ENCODE peak calls at places on chromosomes 11 and 22, in seven cellular contexts. One of them, this sample, is unnamed.
A peak's percentile ranks its signal among the peaks of the same experiment; 100 is the strongest.

GRCh38 chr11:14519692-14520085 is 497 bp downstream of the PSMA1 start:
- DNase-seq in ovary: no peak
- DNase-seq in HFFc6: peak; percentile 15
- DNase-seq in GM10248: no peak
- DNase-seq in tibial nerve: no peak
- DNase-seq in tibial artery: no peak
- DNase-seq in epithelial cell of esophagus: peak; percentile 62
- DNase-seq in this sample: no peak

GRCh38 chr11:114340311-114341131 is 44.3 kb downstream of the NNMT start:
- DNase-seq in ovary: peak; percentile 26
- DNase-seq in HFFc6: peak; percentile 60
- DNase-seq in GM10248: no peak
- DNase-seq in tibial nerve: peak; percentile 19
- DNase-seq in tibial artery: peak; percentile 71
- DNase-seq in epithelial cell of esophagus: peak; percentile 69
- DNase-seq in this sample: peak; percentile 54

GRCh38 chr22:27670701-27671412 is 130.7 kb downstream of the MN1 start:
- DNase-seq in ovary: no peak
- DNase-seq in HFFc6: no peak
- DNase-seq in GM10248: no peak
- DNase-seq in tibial nerve: no peak
- DNase-seq in tibial artery: no peak
- DNase-seq in epithelial cell of esophagus: no peak
- DNase-seq in this sample: no peak

GRCh38 chr11:128882451-128882850 is 8.7 kb upstream of the KCNJ5 start:
- DNase-seq in ovary: no peak
- DNase-seq in HFFc6: no peak
- DNase-seq in GM10248: no peak
- DNase-seq in tibial nerve: no peak
- DNase-seq in tibial artery: no peak
- DNase-seq in epithelial cell of esophagus: no peak
- DNase-seq in this sample: no peak

GRCh38 chr11:64810891-64811272 is 531 bp upstream of the MEN1 start:
- DNase-seq in ovary: peak; percentile 49
- DNase-seq in HFFc6: no peak
- DNase-seq in GM10248: no peak
- DNase-seq in tibial nerve: no peak
- DNase-seq in tibial artery: no peak
- DNase-seq in epithelial cell of esophagus: no peak
- DNase-seq in this sample: no peak

GRCh38 chr11:101945418-101945817 is 29.1 kb upstream of the ANGPTL5 start:
- DNase-seq in ovary: no peak
- DNase-seq in HFFc6: no peak
- DNase-seq in GM10248: no peak
- DNase-seq in tibial nerve: no peak
- DNase-seq in tibial artery: no peak
- DNase-seq in epithelial cell of esophagus: no peak
- DNase-seq in this sample: no peak

GRCh38 chr11:35045219-35045819 is 93.7 kb upstream of the CD44 start:
- DNase-seq in ovary: no peak
- DNase-seq in HFFc6: no peak
- DNase-seq in GM10248: no peak
- DNase-seq in tibial nerve: no peak
- DNase-seq in tibial artery: no peak
- DNase-seq in epithelial cell of esophagus: no peak
- DNase-seq in this sample: no peak

GRCh38 chr22:27122561-27122960 is 465.2 kb downstream of the MIAT start:
- DNase-seq in ovary: no peak
- DNase-seq in HFFc6: no peak
- DNase-seq in GM10248: no peak
- DNase-seq in tibial nerve: no peak
- DNase-seq in tibial artery: no peak
- DNase-seq in epithelial cell of esophagus: no peak
- DNase-seq in this sample: no peak

GRCh38 chr11:2788751-2789140 is 89.0 kb upstream of the KCNQ1OT1 start:
- DNase-seq in ovary: peak; percentile 15
- DNase-seq in HFFc6: no peak
- DNase-seq in GM10248: no peak
- DNase-seq in tibial nerve: no peak
- DNase-seq in tibial artery: no peak
- DNase-seq in epithelial cell of esophagus: no peak
- DNase-seq in this sample: no peak

GRCh38 chr11:67252831-67253239 is 13.4 kb upstream of the GRK2 start:
- DNase-seq in ovary: no peak
- DNase-seq in HFFc6: peak; percentile 41
- DNase-seq in GM10248: no peak
- DNase-seq in tibial nerve: no peak
- DNase-seq in tibial artery: no peak
- DNase-seq in epithelial cell of esophagus: peak; percentile 75
- DNase-seq in this sample: no peak

GRCh38 chr22:47445212-47445611 is 682.8 kb downstream of the TBC1D22A start:
- DNase-seq in ovary: no peak
- DNase-seq in HFFc6: no peak
- DNase-seq in GM10248: no peak
- DNase-seq in tibial nerve: no peak
- DNase-seq in tibial artery: no peak
- DNase-seq in epithelial cell of esophagus: no peak
- DNase-seq in this sample: no peak

GRCh38 chr11:115656684-115657083 is 152.5 kb upstream of the CADM1 start:
- DNase-seq in ovary: no peak
- DNase-seq in HFFc6: no peak
- DNase-seq in GM10248: no peak
- DNase-seq in tibial nerve: no peak
- DNase-seq in tibial artery: no peak
- DNase-seq in epithelial cell of esophagus: no peak
- DNase-seq in this sample: no peak

DNA sequence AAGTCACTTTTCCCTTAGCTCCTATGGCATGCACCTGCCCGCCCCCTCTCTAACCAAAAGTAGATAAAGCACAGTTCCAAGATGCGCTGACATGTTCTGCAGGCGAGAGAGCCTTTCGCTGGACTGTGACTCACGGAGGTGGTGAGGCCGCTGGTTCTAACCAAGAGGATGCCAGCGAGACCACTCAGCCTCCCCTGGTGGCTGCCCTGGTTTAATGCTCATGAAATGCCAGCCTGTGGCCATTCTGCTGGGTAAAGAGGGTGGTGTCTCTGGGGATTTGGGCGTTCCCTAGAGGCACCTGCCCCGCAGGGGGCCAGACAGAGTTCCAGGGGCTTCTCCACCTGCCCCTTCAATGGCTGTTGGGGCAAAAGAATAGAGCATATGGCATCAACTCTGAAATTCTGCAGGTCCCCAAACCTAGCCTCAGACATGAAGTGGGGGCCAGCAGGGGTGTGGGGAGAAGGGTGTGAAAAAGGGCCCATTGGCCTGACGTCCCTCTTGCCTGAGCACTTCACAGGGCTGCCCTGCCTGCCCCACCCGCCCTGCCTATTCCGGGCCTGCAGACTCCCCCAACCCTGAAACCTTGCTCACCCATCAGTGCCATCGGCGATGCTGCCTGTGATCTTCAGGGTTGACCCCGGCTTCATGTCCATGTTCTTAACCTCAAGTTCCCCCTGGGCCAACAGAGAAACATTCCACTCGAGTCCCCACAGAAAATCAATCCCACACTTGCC is 8.5 kb downstream of the LGALS2 start:
- DNase-seq in ovary: no peak
- DNase-seq in HFFc6: no peak
- DNase-seq in GM10248: no peak
- DNase-seq in tibial nerve: no peak
- DNase-seq in tibial artery: no peak
- DNase-seq in epithelial cell of esophagus: peak; percentile 77
- DNase-seq in this sample: no peak
- TF ChIP-seq CTCF in ovary: no peak
- TF ChIP-seq CTCF in HFFc6: peak; percentile 24
- TF ChIP-seq CTCF in GM10248: no peak
- TF ChIP-seq CTCF in tibial nerve: no peak
- TF ChIP-seq CTCF in tibial artery: no peak
- TF ChIP-seq CTCF in epithelial cell of esophagus: peak; percentile 13
- TF ChIP-seq CTCF in this sample: no peak

DNA sequence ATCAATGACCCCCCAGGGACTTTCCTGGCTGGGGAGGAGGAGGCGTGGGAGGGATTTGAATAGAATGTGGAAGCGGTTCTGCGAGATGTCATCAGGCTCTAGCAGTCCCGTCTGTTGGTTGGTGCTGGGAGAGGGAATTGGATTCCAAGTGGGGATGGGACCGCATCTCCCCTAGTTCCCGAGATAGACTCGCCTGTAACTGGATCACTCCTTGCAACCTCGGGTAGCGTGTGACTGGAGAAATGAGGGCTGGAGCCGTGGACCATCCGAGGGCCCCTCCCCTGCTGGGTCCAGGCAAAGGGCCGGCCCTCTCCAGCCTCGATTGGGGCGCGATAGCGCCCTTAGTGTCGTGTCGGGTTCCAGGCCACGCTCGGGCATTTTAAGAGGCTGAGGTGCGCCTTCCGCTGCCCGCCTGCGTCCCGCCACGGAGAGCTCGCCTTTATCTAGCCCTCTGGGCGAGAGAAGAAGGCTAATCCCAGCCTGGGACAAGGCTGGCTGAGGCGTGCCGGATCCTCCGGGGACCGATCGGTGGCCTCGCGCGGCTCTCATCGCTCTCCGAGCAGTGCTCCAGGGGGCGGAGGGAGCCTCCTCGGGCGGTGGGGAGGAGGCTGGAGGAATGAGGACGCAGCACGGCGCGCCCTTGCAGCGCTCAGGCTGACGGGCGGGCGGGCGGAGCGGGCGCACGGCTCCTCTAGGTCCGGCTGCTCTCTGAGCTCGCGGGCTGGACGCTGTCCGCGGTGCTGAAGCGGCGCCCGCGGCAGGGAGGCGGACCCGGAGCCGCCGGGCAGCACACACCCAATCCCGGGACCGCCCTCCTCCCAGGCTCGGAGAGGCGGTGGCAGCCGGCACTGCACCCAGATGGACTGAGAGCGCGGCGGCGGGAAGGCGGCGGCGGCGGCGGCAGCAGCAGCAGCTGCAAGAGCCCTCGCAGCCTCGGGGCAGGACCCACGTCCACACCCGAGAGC is 107.8 kb downstream of the OSBP2 start:
- DNase-seq in ovary: peak; percentile 89
- DNase-seq in HFFc6: peak; percentile 87
- DNase-seq in GM10248: peak; percentile 82
- DNase-seq in tibial nerve: peak; percentile 62
- DNase-seq in tibial artery: peak; percentile 90
- DNase-seq in epithelial cell of esophagus: peak; percentile 94
- DNase-seq in this sample: peak; percentile 76
- TF ChIP-seq CTCF in ovary: peak; percentile 51
- TF ChIP-seq CTCF in HFFc6: peak; percentile 42
- TF ChIP-seq CTCF in GM10248: no peak
- TF ChIP-seq CTCF in tibial nerve: peak; percentile 38
- TF ChIP-seq CTCF in tibial artery: peak; percentile 60
- TF ChIP-seq CTCF in epithelial cell of esophagus: peak; percentile 24
- TF ChIP-seq CTCF in this sample: no peak

DNA sequence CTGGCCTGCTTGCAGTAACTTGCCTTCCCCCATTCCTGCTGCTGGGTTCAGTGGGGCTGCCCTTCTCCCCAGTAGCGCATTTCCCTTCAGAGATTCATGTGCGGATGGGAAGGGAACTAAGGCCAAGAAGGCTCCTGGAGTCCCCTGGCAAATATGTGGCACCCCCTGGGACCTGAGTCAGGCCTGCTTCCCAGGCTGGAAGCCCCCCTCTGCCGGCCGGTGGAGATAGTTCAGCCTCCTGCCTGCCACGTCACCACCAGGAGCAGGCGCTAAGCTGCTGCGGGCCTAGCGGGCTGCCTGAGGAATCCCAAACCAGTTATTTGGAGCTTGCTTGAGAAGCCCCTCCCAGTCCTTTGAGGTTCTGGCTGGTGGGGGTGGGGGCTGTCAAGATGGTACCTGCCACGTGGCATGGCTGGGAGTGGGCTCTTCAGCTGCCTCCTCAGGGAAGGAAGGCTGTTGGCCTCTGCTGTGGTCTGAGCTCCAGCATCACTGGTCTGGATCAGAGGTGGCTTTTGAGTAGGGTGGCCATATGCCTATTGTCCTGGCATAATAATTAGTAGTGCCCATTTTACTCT is 2.0 kb downstream of the SERPINH1 start:
- DNase-seq in ovary: peak; percentile 79
- DNase-seq in HFFc6: peak; percentile 88
- DNase-seq in GM10248: no peak
- DNase-seq in tibial nerve: no peak
- DNase-seq in tibial artery: peak; percentile 89
- DNase-seq in epithelial cell of esophagus: no peak
- DNase-seq in this sample: no peak
- TF ChIP-seq CTCF in ovary: peak; percentile 72
- TF ChIP-seq CTCF in HFFc6: peak; percentile 81
- TF ChIP-seq CTCF in GM10248: no peak
- TF ChIP-seq CTCF in tibial nerve: peak; percentile 28
- TF ChIP-seq CTCF in tibial artery: peak; percentile 59
- TF ChIP-seq CTCF in epithelial cell of esophagus: peak; percentile 57
- TF ChIP-seq CTCF in this sample: peak; percentile 67

GRCh38 chr11:17978553-17979287 is 34.1 kb downstream of the SERGEF start:
- DNase-seq in ovary: peak; percentile 22
- DNase-seq in HFFc6: peak; percentile 36
- DNase-seq in GM10248: peak; percentile 49
- DNase-seq in tibial nerve: no peak
- DNase-seq in tibial artery: no peak
- DNase-seq in epithelial cell of esophagus: peak; percentile 72
- DNase-seq in this sample: no peak
- TF ChIP-seq CTCF in ovary: no peak
- TF ChIP-seq CTCF in HFFc6: peak; percentile 86
- TF ChIP-seq CTCF in GM10248: peak; percentile 68
- TF ChIP-seq CTCF in tibial nerve: peak; percentile 27
- TF ChIP-seq CTCF in tibial artery: peak; percentile 37
- TF ChIP-seq CTCF in epithelial cell of esophagus: peak; percentile 94
- TF ChIP-seq CTCF in this sample: peak; percentile 89

GRCh38 chr11:6418958-6419611 is at the start of gene APBB1:
- DNase-seq in ovary: peak; percentile 87
- DNase-seq in HFFc6: peak; percentile 40
- DNase-seq in GM10248: peak; percentile 76
- DNase-seq in tibial nerve: peak; percentile 40
- DNase-seq in tibial artery: peak; percentile 83
- DNase-seq in epithelial cell of esophagus: peak; percentile 39
- DNase-seq in this sample: no peak
- TF ChIP-seq CTCF in ovary: peak; percentile 27
- TF ChIP-seq CTCF in HFFc6: no peak
- TF ChIP-seq CTCF in GM10248: no peak
- TF ChIP-seq CTCF in tibial nerve: no peak
- TF ChIP-seq CTCF in tibial artery: peak; percentile 26
- TF ChIP-seq CTCF in epithelial cell of esophagus: no peak
- TF ChIP-seq CTCF in this sample: no peak